ENCODE peak calls at places on chromosomes 1 and 21, in four cellular contexts. O is fibroblast of lung, S is coronary artery, I is lung. M is an unnamed sample.

GRCh38 chr1:51627672-51628071 is 10.8 kb downstream of the OSBPL9 start:
- DNase-seq in O (peak; percentile 75), S (no peak), I (no peak), M (no peak)

GRCh38 chr1:4655674-4656532 is 1.5 kb downstream of the AJAP1 start:
- DNase-seq in O (no peak), S (no peak), I (no peak), M (no peak)

GRCh38 chr1:11533790-11534787 is 55.1 kb downstream of the DISP3 start:
- DNase-seq in O (no peak), S (no peak), I (no peak), M (no peak)

GRCh38 chr1:109621402-109622101 is 1.9 kb downstream of the AMPD2 start:
- DNase-seq in O (no peak), S (no peak), I (no peak), M (peak; percentile 67)

GRCh38 chr1:156963621-156964020 is 43.2 kb downstream of the LRRC71 start:
- DNase-seq in O (peak; percentile 3), S (no peak), I (peak; percentile 45), M (no peak)

GRCh38 chr1:197917813-197918646 is 858 bp downstream of the LHX9 start:
- DNase-seq in O (no peak), S (peak; percentile 72), I (no peak), M (no peak)

GRCh38 chr1:42753070-42753469 is 13.0 kb upstream of the CLDN19 start:
- DNase-seq in O (peak; percentile 63), S (no peak), I (no peak), M (no peak)

GRCh38 chr1:46420533-46420915 is 26.4 kb downstream of the FAAH start:
- DNase-seq in O (no peak), S (no peak), I (no peak), M (no peak)

GRCh38 chr1:109796484-109797305 is 33.0 kb upstream of the EPS8L3 start:
- DNase-seq in O (peak; percentile 59), S (peak; percentile 58), I (no peak), M (no peak)

GRCh38 chr1:50491142-50491541 is 67.9 kb upstream of the DMRTA2 start:
- DNase-seq in O (no peak), S (no peak), I (no peak), M (no peak)

GRCh38 chr1:100700586-100700985 is 19.0 kb upstream of the VCAM1 start:
- DNase-seq in O (no peak), S (no peak), I (no peak), M (no peak)

GRCh38 chr1:199691540-199691939 is 336.0 kb upstream of the NR5A2 start:
- DNase-seq in O (peak; percentile 83), S (no peak), I (no peak), M (no peak)

GRCh38 chr1:6446665-6447015 is 19.3 kb downstream of the TNFRSF25 start:
- DNase-seq in O (no peak), S (no peak), I (no peak), M (no peak)

GRCh38 chr1:172320723-172321122 is 99.8 kb upstream of the C1orf105 start:
- DNase-seq in O (peak; percentile 28), S (no peak), I (no peak), M (no peak)

GRCh38 chr1:219049411-219049943 is 124.2 kb upstream of the LYPLAL1 start:
- DNase-seq in O (peak; percentile 89), S (no peak), I (no peak), M (no peak)

GRCh38 chr1:180366386-180367068 is 135.8 kb downstream of the ACBD6 start:
- DNase-seq in O (peak; percentile 19), S (no peak), I (no peak), M (no peak)

GRCh38 chr1:45043094-45043493 is 31.0 kb downstream of the UROD start:
- DNase-seq in O (no peak), S (no peak), I (no peak), M (no peak)

GRCh38 chr1:75614455-75615379 is 3.8 kb upstream of the SLC44A5 start:
- DNase-seq in O (peak; percentile 14), S (no peak), I (peak; percentile 29), M (peak; percentile 83)

GRCh38 chr1:20240012-20240411 is 50.7 kb upstream of the VWA5B1 start:
- DNase-seq in O (no peak), S (no peak), I (no peak), M (no peak)

DNA sequence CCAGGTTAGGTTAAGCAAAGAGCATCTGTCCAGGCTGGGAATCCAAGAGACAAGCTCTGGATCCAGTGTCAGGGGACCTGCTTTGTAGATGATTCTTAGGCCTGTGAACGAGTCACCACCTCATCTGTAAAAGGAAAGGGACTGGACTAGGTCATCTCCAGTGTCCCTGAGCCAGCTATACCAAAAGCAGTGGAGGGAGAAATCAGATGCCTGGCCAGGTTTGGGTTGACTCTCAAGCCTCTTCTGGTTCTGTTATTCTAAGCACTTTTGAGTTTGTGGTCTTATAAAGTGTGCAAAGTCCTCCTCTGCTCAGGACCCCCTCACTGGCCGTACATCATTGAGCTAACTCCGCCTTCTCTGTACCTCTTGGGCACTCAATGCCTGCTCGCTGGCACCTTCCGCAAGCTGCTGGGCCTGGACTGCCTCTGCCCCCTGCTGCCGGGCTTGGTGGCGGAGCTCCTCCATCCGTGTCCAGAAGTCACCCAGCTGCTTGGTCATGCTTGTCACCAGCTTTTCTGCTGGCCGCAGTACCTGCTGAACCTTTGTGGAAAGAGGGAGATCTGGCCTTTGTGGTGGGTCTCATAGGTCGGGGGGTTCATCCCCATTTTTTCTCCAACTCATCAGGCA is 33.6 kb downstream of the CAMK1G start:
- DNase-seq in O (no peak), S (no peak), I (no peak), M (no peak)
- TF ChIP-seq CTCF in O (no peak), S (no peak), I (no peak), M (no peak)

DNA sequence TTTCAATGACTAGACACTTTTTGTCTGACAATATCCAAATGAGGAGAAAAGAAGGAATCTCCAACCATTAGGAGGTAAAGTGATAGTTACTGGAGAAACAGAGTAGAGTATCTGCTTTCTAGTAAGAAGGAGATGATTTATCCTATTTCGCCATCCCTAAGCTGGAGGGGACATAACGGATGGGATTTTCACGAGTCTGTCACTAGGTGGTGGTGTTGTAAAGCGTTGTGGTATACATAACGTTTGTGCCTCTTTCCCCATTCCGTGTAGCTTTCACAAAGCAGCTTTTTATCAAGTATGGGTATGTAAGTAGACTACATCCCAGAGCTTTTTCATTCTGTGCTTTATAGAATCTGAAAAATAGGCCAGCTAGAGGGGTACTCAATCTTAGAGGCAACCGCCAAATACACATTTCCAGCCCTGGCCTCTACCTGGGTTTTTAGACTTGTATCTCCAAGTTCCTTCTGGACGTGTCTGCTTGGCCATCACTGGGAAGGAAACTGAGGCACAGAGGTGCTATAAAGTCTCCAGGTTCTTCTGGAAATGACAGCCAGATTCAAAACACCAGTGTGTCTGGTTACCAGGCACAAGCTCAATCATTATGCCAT is 33.3 kb upstream of the FAM3B start:
- DNase-seq in O (peak; percentile 92), S (no peak), I (peak; percentile 56), M (no peak)
- TF ChIP-seq CTCF in O (peak; percentile 83), S (peak; percentile 59), I (peak; percentile 68), M (peak; percentile 87)

DNA sequence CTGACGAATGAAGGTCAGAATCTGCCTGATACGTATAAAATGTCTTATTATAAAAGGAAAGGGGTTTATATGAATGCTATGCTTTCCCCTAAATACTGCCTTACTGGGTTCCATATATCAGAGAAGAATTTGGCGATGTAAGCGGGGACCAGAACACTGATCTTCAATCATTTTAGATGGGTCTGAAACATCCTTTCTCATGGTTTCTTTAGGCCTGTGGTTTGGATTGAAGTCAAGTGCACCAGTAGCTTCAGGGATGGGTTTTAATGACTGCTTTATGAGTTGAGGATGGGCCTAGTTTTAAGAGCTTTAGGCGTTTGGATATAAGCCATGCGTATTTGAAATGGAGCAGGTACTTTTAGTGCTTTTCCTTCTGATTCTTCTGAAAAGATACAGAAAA is 6.9 kb downstream of the FMN2 start:
- DNase-seq in O (no peak), S (no peak), I (no peak), M (no peak)
- TF ChIP-seq CTCF in O (no peak), S (no peak), I (no peak), M (no peak)

GRCh38 chr1:59150537-59151386 is 146.1 kb upstream of the FGGY start:
- DNase-seq in O (peak; percentile 99), S (peak; percentile 92), I (peak; percentile 60), M (peak; percentile 90)
- TF ChIP-seq CTCF in O (no peak), S (no peak), I (no peak), M (no peak)

GRCh38 chr1:73639494-73639893 is 558.5 kb downstream of the LRRIQ3 start:
- DNase-seq in O (no peak), S (no peak), I (no peak), M (no peak)

GRCh38 chr1:73637275-73637674 is 560.7 kb downstream of the LRRIQ3 start:
- DNase-seq in O (no peak), S (no peak), I (no peak), M (no peak)

DNA sequence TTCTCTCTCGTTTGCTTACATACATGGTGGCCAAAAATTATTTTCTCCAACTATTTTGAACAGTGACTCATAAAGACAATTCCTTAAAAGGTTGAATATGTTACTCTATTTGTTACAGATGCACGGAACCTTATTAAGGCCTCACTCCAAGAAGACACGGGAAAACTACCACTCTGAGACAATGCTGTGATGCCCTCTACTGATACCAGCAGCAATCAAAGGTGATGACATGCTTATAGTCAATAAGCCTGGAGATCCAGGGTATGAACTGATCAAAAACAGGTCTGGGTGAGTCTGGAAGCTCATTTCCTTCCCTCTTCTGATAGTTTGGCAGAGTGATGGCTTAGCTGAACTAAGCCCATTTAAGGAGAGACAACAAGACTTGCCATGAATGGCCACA is 563.0 kb downstream of the LRRIQ3 start:
- DNase-seq in O (no peak), S (no peak), I (no peak), M (no peak)
- TF ChIP-seq CTCF in O (no peak), S (no peak), I (no peak), M (no peak)

M was measured in osteocyte.